ENCODE peak calls at places on chromosomes 12 and 14, in four cellular contexts. Y, V, O and F are unnamed samples.
A peak's percentile ranks its signal among the peaks of the same experiment; 100 is the strongest.

GRCh38 chr14:54642950-54643695 is 76.2 kb downstream of the SAMD4A start:
- DNase-seq in V (peak; percentile 18), O (peak; percentile 43), Y (peak; percentile 41), F (peak; percentile 51)

GRCh38 chr14:55578511-55578910 is 1.5 kb upstream of the KTN1 start:
- DNase-seq in O (peak; percentile 13), V (no peak), Y (no peak), F (peak; percentile 26)

GRCh38 chr12:10069099-10069498 is 29.7 kb downstream of the CLEC1A start:
- DNase-seq in V (no peak), O (peak; percentile 64), Y (peak; percentile 90), F (peak; percentile 30)

GRCh38 chr12:117968826-117969659 is at the start of gene KSR2:
- DNase-seq in V (peak; percentile 5), Y (peak; percentile 63), O (peak; percentile 21), F (no peak)

GRCh38 chr12:9902539-9903228 is 21.4 kb downstream of the KLRF2 start:
- DNase-seq in Y (no peak), O (no peak), V (no peak), F (no peak)

GRCh38 chr14:51521764-51522163 is 129.9 kb upstream of the FRMD6 start:
- DNase-seq in Y (no peak), O (peak; percentile 87), V (no peak), F (peak; percentile 89)

GRCh38 chr12:68319988-68320623 is 12.1 kb downstream of the MDM1 start:
- DNase-seq in V (no peak), Y (no peak), O (peak; percentile 70), F (peak; percentile 92)

GRCh38 chr12:40104461-40105264 is 1.2 kb downstream of the SLC2A13 start:
- DNase-seq in V (no peak), Y (peak; percentile 24), O (no peak), F (no peak)

GRCh38 chr12:22064968-22065367 is 18.9 kb downstream of the CMAS start:
- DNase-seq in Y (no peak), O (no peak), V (no peak), F (no peak)

GRCh38 chr14:68977741-68978549 is 1.2 kb downstream of the ACTN1 start:
- DNase-seq in V (peak; percentile 61), O (peak; percentile 95), Y (peak; percentile 63), F (peak; percentile 88)

GRCh38 chr12:104994301-104994700 is 8.2 kb downstream of the NOPCHAP1 start:
- DNase-seq in O (no peak), Y (no peak), V (no peak), F (no peak)

GRCh38 chr12:4278582-4278939 is 5.0 kb downstream of the CCND2 start:
- DNase-seq in V (no peak), O (no peak), Y (no peak), F (peak; percentile 49)

GRCh38 chr14:90599748-90600507 is 203.1 kb downstream of the CALM1 start:
- DNase-seq in V (no peak), O (peak; percentile 4), Y (peak; percentile 30), F (peak; percentile 17)

GRCh38 chr14:38207342-38207741 is 362 bp upstream of the SSTR1 start:
- DNase-seq in O (no peak), V (no peak), Y (no peak), F (no peak)

GRCh38 chr14:56798447-56799326 is 11.6 kb downstream of the OTX2 start:
- DNase-seq in V (no peak), Y (no peak), O (no peak), F (no peak)

GRCh38 chr14:77204457-77204796 is 22.8 kb downstream of the TMEM63C start:
- DNase-seq in O (no peak), Y (no peak), V (no peak), F (no peak)

GRCh38 chr14:24710403-24711063 is 76.5 kb upstream of the GZMB start:
- DNase-seq in O (peak; percentile 62), V (peak; percentile 46), Y (peak; percentile 79), F (peak; percentile 65)

GRCh38 chr12:18414671-18415070 is 153.4 kb downstream of the PIK3C2G start:
- DNase-seq in V (no peak), Y (no peak), O (no peak), F (no peak)

GRCh38 chr12:131460516-131460915 is 250.4 kb upstream of the SFSWAP start:
- DNase-seq in O (no peak), V (no peak), Y (no peak), F (no peak)

GRCh38 chr12:40106655-40107054 is 774 bp upstream of the SLC2A13 start:
- DNase-seq in O (no peak), V (no peak), Y (no peak), F (no peak)

GRCh38 chr12:124392271-124392990 is 97.5 kb downstream of the RFLNA start:
- DNase-seq in V (peak; percentile 8), Y (peak; percentile 68), O (no peak), F (peak; percentile 69)

GRCh38 chr12:104730761-104731160 is 227.3 kb downstream of the SLC41A2 start:
- DNase-seq in O (no peak), V (no peak), Y (no peak), F (no peak)

GRCh38 chr12:93684716-93685115 is 7.5 kb downstream of the CRADD start:
- DNase-seq in O (peak; percentile 44), Y (no peak), V (no peak), F (no peak)

GRCh38 chr14:45651906-45652305 is 398.9 kb upstream of the MIS18BP1 start:
- DNase-seq in V (no peak), Y (no peak), O (no peak), F (no peak)

GRCh38 chr12:67447180-67447579 is 178.0 kb downstream of the CAND1 start:
- DNase-seq in Y (no peak), V (no peak), O (no peak), F (no peak)

GRCh38 chr14:96631030-96631429 is 128.8 kb downstream of the PAPOLA start:
- DNase-seq in Y (no peak), V (no peak), O (no peak), F (no peak)

GRCh38 chr12:6700646-6701051 is at the start of gene PIANP:
- DNase-seq in V (peak; percentile 67), Y (no peak), O (peak; percentile 16), F (no peak)

GRCh38 chr12:59904874-59905521 is 309.2 kb downstream of the SLC16A7 start:
- DNase-seq in Y (no peak), O (peak; percentile 96), V (no peak), F (peak; percentile 80)

GRCh38 chr12:38934696-38935095 is 29.3 kb upstream of the CPNE8 start:
- DNase-seq in V (no peak), O (no peak), Y (no peak), F (no peak)

GRCh38 chr12:123771261-123771660 is 9.2 kb downstream of the DNAH10 start:
- DNase-seq in V (no peak), O (no peak), Y (no peak), F (no peak)

DNA sequence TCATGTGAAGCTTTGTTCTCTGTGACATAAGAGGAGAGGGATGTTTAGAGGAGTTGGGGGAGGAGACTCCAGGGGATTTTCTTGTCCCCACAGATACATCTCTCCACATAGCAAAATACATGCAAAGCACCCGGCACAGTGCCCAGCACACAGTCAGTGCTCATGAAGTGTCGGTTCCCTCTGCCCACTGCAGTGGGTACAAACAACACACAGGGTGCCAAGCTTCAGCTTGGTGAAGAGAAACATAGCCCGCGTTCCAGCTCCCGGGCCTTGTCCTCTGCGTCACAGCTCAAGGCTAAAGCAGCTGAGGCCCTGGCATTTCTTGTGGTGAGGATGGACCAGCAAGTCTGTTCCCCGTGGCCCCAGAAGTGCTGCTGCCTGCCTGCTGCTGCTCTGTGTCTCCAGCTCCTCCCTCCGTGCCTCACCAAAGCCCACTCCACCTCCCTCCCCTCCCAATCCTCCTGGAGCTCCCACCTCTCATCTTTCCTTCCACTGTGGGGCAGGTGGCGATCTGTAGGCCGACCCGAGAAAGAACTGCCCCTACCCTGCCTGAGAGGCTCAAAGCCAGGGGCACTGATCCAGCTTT is 57.0 kb upstream of the FKBP4 start:
- DNase-seq in V (no peak), O (no peak), Y (no peak), F (no peak)
- H3K4me3 ChIP-seq in V (no peak overlapping the region), O (no peak overlapping the region), Y (no peak overlapping the region), F (no peak overlapping the region)

GRCh38 chr12:111411187-111411764 is 5.6 kb downstream of the SH2B3 start:
- DNase-seq in O (no peak), V (no peak), Y (peak; percentile 87), F (no peak)

GRCh38 chr12:111408686-111409402 is 3.1 kb downstream of the SH2B3 start:
- DNase-seq in V (no peak), Y (peak; percentile 47), O (no peak), F (no peak)

GRCh38 chr12:111412007-111412829 is 6.5 kb downstream of the SH2B3 start:
- DNase-seq in V (no peak), Y (peak; percentile 96), O (no peak), F (no peak)

GRCh38 chr12:111409403-111410228 is 3.9 kb downstream of the SH2B3 start:
- DNase-seq in V (peak; percentile 43), Y (peak; percentile 93), O (peak; percentile 77), F (peak; percentile 79)

DNA sequence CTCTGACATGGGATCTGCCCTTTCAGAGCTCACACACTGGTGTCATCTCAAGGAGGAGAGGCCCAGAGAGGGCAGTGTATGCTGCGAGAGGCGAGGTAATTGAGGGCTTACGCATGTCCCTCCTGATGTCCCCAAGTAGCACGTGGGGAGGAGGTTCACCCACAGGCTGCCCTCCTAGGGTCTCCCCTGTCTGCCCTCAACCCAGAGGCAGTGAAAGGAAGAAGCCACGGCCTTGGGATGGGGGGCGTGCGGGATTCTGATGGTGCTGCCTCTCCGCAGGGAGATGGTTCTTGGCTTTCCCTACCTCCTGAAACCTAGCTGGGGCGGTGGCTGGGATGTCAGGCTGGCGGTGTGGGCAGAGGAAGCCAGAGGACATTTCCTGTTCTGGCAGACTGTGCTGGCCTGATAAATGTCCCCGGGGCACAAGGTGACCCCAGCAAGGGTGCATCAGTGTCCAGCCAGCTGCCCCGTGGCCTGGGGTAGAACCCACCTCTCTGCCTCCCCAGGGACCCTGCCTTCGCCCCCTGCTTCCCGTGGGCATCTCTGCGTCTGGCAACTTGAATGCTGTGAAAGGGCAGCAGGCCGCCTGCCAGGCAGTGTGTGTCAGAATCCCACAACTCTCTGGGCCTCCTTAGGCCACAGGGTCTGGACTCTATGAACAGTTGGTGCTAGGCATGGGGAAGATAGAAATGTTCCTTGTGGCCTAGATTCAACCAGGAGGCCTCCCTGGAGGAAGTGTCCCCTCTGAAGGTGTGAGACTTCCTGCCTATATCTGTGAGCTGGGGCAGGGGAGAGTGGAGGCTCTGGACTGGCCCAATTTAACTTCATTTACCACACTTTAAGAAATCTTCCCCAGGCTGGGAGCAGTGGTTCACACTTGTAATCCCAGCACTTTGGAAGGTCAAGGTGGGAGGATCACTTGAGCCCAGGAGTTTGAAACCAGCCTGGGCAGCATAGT is 4.8 kb downstream of the SH2B3 start:
- DNase-seq in Y (peak; percentile 53), V (no peak), O (no peak), F (peak; percentile 58)
- H3K4me3 ChIP-seq in Y (peak overlapping the region; percentile 80), V (no peak overlapping the region), O (no peak overlapping the region), F (no peak overlapping the region)

GRCh38 chr14:74568896-74569295 is 43.1 kb downstream of the LTBP2 start:
- DNase-seq in V (no peak), Y (no peak), O (peak; percentile 69), F (peak; percentile 47)

GRCh38 chr14:74567219-74567618 is 44.8 kb downstream of the LTBP2 start:
- DNase-seq in Y (no peak), O (no peak), V (no peak), F (no peak)

GRCh38 chr14:74567646-74568379 is 44.2 kb downstream of the LTBP2 start:
- DNase-seq in Y (no peak), V (no peak), O (no peak), F (no peak)

GRCh38 chr14:74568380-74568649 is 43.7 kb downstream of the LTBP2 start:
- DNase-seq in O (no peak), V (no peak), Y (no peak), F (no peak)

GRCh38 chr14:74566174-74567125 is 45.6 kb downstream of the LTBP2 start:
- DNase-seq in O (no peak), Y (no peak), V (no peak), F (peak; percentile 50)
- H3K4me3 ChIP-seq in O (no peak overlapping the region), Y (no peak overlapping the region), V (no peak overlapping the region), F (no peak overlapping the region)

GRCh38 chr12:121626087-121626852 is at the start of gene ORAI1:
- DNase-seq in O (peak; percentile 93), V (peak; percentile 99), Y (peak; percentile 96), F (peak; percentile 88)
- H3K4me3 ChIP-seq in O (peak within 1 kb of the TSS; percentile 76), V (peak within 1 kb of the TSS; percentile 77), Y (peak within 1 kb of the TSS; percentile 91), F (peak within 1 kb of the TSS; percentile 77)